ENCODE peak calls at places on chromosome 6, in ten cellular contexts. T, X, Z, M, Q, Y, H, S, A and C are unnamed samples.
A peak's percentile ranks its signal among the peaks of the same experiment; 100 is the strongest.

GRCh38 chr6:83735461-83735860 is 26.6 kb upstream of the SNAP91 start:
- DNase-seq in X (no peak), Z (no peak), M (no peak), S (no peak), T (no peak), A (no peak), Q (no peak), Y (no peak), H (no peak), C (no peak)

GRCh38 chr6:68975064-68975463 is 340.0 kb downstream of the ADGRB3 start:
- DNase-seq in H (no peak), Y (no peak), Z (no peak), M (peak; percentile 17), S (no peak), T (no peak), A (no peak), Q (no peak), X (no peak), C (no peak)

GRCh38 chr6:20454201-20454824 is 52.6 kb downstream of the E2F3 start:
- DNase-seq in T (no peak), H (no peak), M (no peak), A (no peak), Q (no peak), X (no peak), S (no peak), Y (no peak), Z (no peak), C (no peak)

GRCh38 chr6:150764638-150765456 is 100.7 kb upstream of the MTHFD1L start:
- DNase-seq in M (no peak), Y (no peak), A (no peak), H (no peak), S (no peak), Z (no peak), T (no peak), X (no peak), Q (no peak), C (no peak)

GRCh38 chr6:168133186-168133585 is 54.2 kb upstream of the FRMD1 start:
- DNase-seq in Z (no peak), S (peak; percentile 68), T (no peak), A (peak; percentile 53), X (peak; percentile 79), M (no peak), H (peak; percentile 62), Y (no peak), Q (no peak), C (peak; percentile 84)

GRCh38 chr6:169864148-169865030 is 113.0 kb downstream of the ERMARD start:
- DNase-seq in X (no peak), M (no peak), Z (peak; percentile 70), H (peak; percentile 54), T (no peak), Q (peak; percentile 51), A (peak; percentile 37), S (no peak), Y (no peak), C (no peak)

GRCh38 chr6:155693573-155694428 is 238.2 kb upstream of the NOX3 start:
- DNase-seq in X (no peak), Y (no peak), M (no peak), A (no peak), H (no peak), S (no peak), Z (peak; percentile 63), T (no peak), Q (peak; percentile 49), C (no peak)

GRCh38 chr6:69138893-69139494 is 503.9 kb downstream of the ADGRB3 start:
- DNase-seq in S (no peak), M (no peak), X (no peak), H (no peak), T (no peak), Z (no peak), Y (no peak), A (no peak), Q (no peak), C (no peak)

GRCh38 chr6:43851204-43851855 is 81.3 kb downstream of the VEGFA start:
- DNase-seq in A (no peak), Q (no peak), Y (no peak), S (no peak), M (no peak), Z (no peak), T (no peak), H (no peak), X (no peak), C (no peak)

GRCh38 chr6:343226-343935 is 48.2 kb upstream of the IRF4 start:
- DNase-seq in S (no peak), M (no peak), H (no peak), Z (no peak), T (no peak), Y (no peak), X (no peak), A (no peak), Q (no peak), C (no peak)

GRCh38 chr6:83417880-83418663 is 12.8 kb downstream of the ME1 start:
- DNase-seq in S (no peak), Q (no peak), Y (no peak), T (peak; percentile 20), X (no peak), M (peak; percentile 64), A (no peak), H (no peak), Z (no peak), C (no peak)

GRCh38 chr6:118061666-118062065 is 154.6 kb downstream of the SLC35F1 start:
- DNase-seq in T (no peak), M (no peak), H (no peak), Y (no peak), S (no peak), A (no peak), Q (no peak), Z (no peak), X (no peak), C (no peak)
- TF ChIP-seq EP300 in T (no peak), M (no peak), H (no peak), Y (no peak), S (no peak), A (no peak), Q (no peak), Z (no peak), X (no peak), C (no peak)

DNA sequence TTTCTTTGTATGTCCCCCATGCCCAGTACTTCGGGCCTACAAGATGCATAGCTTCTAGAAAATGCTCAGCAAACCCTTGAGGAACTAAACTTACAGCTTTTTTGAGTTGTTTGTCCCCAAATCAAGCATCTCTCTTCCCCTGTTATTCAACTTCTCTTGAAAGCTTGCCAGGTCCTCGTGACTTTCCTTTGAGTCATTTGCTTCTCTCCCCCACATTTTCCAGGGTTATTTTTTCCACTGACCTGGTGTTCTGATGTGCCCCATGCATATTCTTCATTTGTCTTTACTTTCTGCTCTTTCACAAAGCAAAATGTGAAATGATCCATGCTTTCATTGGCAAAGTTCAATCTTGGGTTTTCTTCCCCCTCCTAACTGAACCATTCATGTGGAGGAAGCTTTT is 204.8 kb downstream of the TFAP2A start:
- DNase-seq in H (no peak), S (no peak), M (no peak), A (no peak), Z (no peak), Q (no peak), X (no peak), T (no peak), Y (no peak), C (no peak)
- TF ChIP-seq EP300 in H (no peak), S (no peak), M (no peak), A (no peak), Z (no peak), Q (no peak), X (no peak), T (no peak), Y (peak; percentile 17), C (no peak)

DNA sequence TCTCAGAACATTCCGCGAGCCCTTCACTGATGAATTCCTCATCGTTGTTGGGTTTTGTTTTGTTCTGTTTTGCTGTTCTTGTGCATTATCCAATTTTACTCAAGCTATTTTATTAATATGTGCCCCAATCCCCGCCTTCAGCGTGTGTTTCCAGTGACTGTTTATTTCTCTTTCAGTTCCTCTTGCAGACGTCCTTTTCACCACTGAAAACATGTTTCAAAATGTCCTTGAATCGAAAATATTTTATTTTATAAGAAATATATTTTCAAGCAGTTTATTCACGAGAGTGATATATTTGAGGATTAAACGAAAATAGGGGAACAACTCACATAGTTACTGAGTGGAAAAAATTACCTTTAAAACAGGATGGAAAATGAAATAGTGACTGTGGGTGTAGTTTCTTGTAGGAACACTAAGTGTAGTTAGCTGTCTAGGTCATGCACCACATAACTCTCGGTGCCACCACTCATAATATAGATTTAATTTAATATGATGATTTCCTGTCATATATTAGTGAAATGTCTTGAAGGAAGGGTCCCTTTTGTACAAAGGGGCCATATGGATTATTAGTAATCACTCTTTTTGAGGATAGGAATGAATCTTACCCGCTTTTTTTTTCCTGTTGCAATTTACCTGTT is 45.3 kb upstream of the HDDC2 start:
- DNase-seq in Y (no peak), X (no peak), Q (no peak), M (no peak), Z (no peak), A (no peak), T (no peak), H (no peak), S (no peak), C (no peak)
- TF ChIP-seq EP300 in Y (no peak), X (no peak), Q (no peak), M (no peak), Z (no peak), A (no peak), T (no peak), H (no peak), S (no peak), C (no peak)

DNA sequence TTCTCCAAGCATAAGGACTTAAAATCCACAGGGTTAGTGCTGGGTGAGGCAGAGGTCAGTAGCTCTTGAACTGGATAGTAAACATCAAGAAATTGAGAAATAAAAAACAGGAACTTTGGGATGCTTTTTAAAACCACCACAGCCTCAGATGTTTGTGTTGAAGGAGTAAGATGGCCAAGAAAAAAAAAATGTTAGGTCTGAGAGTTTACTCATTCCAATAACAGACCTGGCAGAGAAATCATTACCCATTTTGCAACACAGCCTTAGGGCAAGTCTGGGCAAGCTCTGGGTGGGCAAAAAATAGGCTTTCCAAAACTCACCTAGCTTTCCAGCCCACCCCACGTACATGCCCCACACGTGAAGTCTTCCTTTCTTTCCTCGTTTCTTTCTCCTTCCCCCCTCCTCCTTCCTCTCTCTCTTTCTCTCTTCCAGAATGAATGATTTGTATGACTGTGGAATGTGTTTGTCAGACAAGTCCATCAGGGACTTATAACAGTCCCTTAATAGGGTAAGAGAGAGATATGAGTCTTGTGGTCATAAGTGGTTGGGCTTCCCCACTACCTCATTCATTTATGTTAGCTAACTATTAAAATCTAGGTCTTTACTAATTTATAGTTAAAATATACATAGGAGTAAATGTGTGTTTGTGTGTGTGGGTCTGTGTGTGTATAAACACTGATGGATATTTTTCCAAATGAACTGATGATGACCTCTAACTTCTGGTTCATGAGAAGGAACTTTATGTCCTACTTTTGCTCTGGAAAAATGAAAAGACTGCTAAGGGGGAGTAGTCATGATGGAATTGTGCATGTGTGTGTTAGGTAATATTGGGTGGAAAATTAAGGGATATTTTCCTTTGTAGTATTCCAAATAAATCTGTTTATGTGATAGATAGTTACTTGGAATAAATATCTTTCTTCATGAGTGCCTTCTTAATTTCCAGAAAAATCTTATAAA is 18.0 kb upstream of the DSE start:
- DNase-seq in Y (no peak), Z (no peak), T (no peak), Q (no peak), M (no peak), H (no peak), A (no peak), X (no peak), S (no peak), C (no peak)
- TF ChIP-seq EP300 in Y (peak; percentile 71), Z (no peak), T (no peak), Q (no peak), M (no peak), H (no peak), A (no peak), X (no peak), S (no peak), C (peak; percentile 42)